ENCODE peak calls at places on chromosomes 7 and 10, in four cellular contexts. V is cardiac septum; P is activated T-helper 1 cell treated with anti-CD3 and anti-CD28 coated beads, Interleukin-2, amount 50 U/mL, for 16 hours; N is epithelial cell of esophagus. K is an unnamed sample.
A peak's percentile ranks its signal among the peaks of the same experiment; 100 is the strongest.

GRCh38 chr7:16028103-16028502 is 341.6 kb upstream of the MEOX2 start:
- DNase-seq in V (no peak), P (no peak), N (peak; percentile 76), K (no peak)

GRCh38 chr10:30510184-30510931 is 76.4 kb downstream of the MAP3K8 start:
- DNase-seq in V (no peak), P (no peak), N (peak; percentile 61), K (peak; percentile 12)

GRCh38 chr10:92691042-92691590 is 1.4 kb downstream of the HHEX start:
- DNase-seq in V (no peak), P (no peak), N (no peak), K (peak; percentile 63)

GRCh38 chr10:28179490-28180099 is 123.3 kb downstream of the MPP7 start:
- DNase-seq in V (no peak), P (no peak), N (peak; percentile 61), K (peak; percentile 36)

GRCh38 chr10:129972145-129972965 is 8.3 kb upstream of the EBF3 start:
- DNase-seq in V (no peak), P (no peak), N (no peak), K (no peak)

GRCh38 chr7:39035156-39035555 is 57.4 kb downstream of the POU6F2 start:
- DNase-seq in V (no peak), P (no peak), N (no peak), K (no peak)

GRCh38 chr7:140625908-140626868 is 14.4 kb downstream of the DENND2A start:
- DNase-seq in V (peak; percentile 92), P (no peak), N (peak; percentile 89), K (no peak)

GRCh38 chr10:36349445-36350063 is 707.5 kb upstream of the FZD8 start:
- DNase-seq in V (no peak), P (no peak), N (peak; percentile 80), K (no peak)

GRCh38 chr7:127677433-127678230 is 25.6 kb downstream of the SND1 start:
- DNase-seq in V (no peak), P (no peak), N (no peak), K (no peak)

GRCh38 chr7:106814887-106815286 is 50.2 kb upstream of the PIK3CG start:
- DNase-seq in V (no peak), P (no peak), N (no peak), K (no peak)

GRCh38 chr7:7166318-7166717 is 16.0 kb upstream of the C1GALT1 start:
- DNase-seq in V (no peak), P (no peak), N (no peak), K (no peak)

GRCh38 chr7:33716581-33717477 is 188.5 kb upstream of the BMPER start:
- DNase-seq in V (no peak), P (no peak), N (peak; percentile 76), K (no peak)

GRCh38 chr7:123282181-123282580 is 82.4 kb upstream of the SLC13A1 start:
- DNase-seq in V (no peak), P (no peak), N (no peak), K (no peak)

GRCh38 chr7:2651336-2651735 is 19.6 kb downstream of the TTYH3 start:
- DNase-seq in V (no peak), P (no peak), N (no peak), K (peak; percentile 13)

GRCh38 chr7:6639627-6640026 is 2.5 kb downstream of the ZNF316 start:
- DNase-seq in V (no peak), P (no peak), N (no peak), K (no peak)

GRCh38 chr7:38025815-38026214 is 105.4 kb downstream of the EPDR1 start:
- DNase-seq in V (no peak), P (no peak), N (no peak), K (no peak)

GRCh38 chr10:63773962-63774361 is 252.8 kb downstream of the REEP3 start:
- DNase-seq in V (no peak), P (no peak), N (no peak), K (no peak)

GRCh38 chr7:94368371-94368791 is 26.3 kb upstream of the COL1A2 start:
- DNase-seq in V (no peak), P (no peak), N (peak; percentile 16), K (no peak)

K was measured in MV-4-11.